ENCODE peak calls at places on chromosomes 5 and 9, in six cellular contexts. One of them, this sample, is unnamed.

GRCh38 chr9:72674961-72675360 is 153.6 kb downstream of the TMC1 start:
- DNase-seq in lower leg skin: no peak
- DNase-seq in IMR-90: no peak
- DNase-seq in pancreas: no peak
- DNase-seq in WERI-Rb-1: no peak
- DNase-seq in CD8-positive, alpha-beta T cell: no peak
- DNase-seq in this sample: no peak

GRCh38 chr9:38008168-38009034 is 60.6 kb downstream of the SHB start:
- DNase-seq in IMR-90: peak
- DNase-seq in CD8-positive, alpha-beta T cell: no peak
- DNase-seq in lower leg skin: no peak
- DNase-seq in WERI-Rb-1: no peak
- DNase-seq in pancreas: no peak
- DNase-seq in this sample: no peak

GRCh38 chr9:93052791-93053540 is 5.5 kb upstream of the SUSD3 start:
- DNase-seq in lower leg skin: no peak
- DNase-seq in pancreas: no peak
- DNase-seq in IMR-90: no peak
- DNase-seq in WERI-Rb-1: peak
- DNase-seq in CD8-positive, alpha-beta T cell: no peak
- DNase-seq in this sample: no peak

GRCh38 chr9:110452227-110452801 is 114.7 kb upstream of the TXNDC8 start:
- DNase-seq in lower leg skin: no peak
- DNase-seq in CD8-positive, alpha-beta T cell: no peak
- DNase-seq in WERI-Rb-1: no peak
- DNase-seq in IMR-90: peak
- DNase-seq in pancreas: no peak
- DNase-seq in this sample: no peak

GRCh38 chr5:143932584-143932983 is 120.6 kb downstream of the HMHB1 start:
- DNase-seq in pancreas: no peak
- DNase-seq in WERI-Rb-1: no peak
- DNase-seq in CD8-positive, alpha-beta T cell: no peak
- DNase-seq in lower leg skin: no peak
- DNase-seq in IMR-90: peak
- DNase-seq in this sample: no peak

GRCh38 chr9:75997196-75997595 is 106.7 kb downstream of the PCSK5 start:
- DNase-seq in pancreas: no peak
- DNase-seq in CD8-positive, alpha-beta T cell: no peak
- DNase-seq in IMR-90: no peak
- DNase-seq in WERI-Rb-1: no peak
- DNase-seq in lower leg skin: no peak
- DNase-seq in this sample: no peak

GRCh38 chr5:71706906-71707305 is 12.2 kb upstream of the CARTPT start:
- DNase-seq in IMR-90: no peak
- DNase-seq in WERI-Rb-1: no peak
- DNase-seq in CD8-positive, alpha-beta T cell: no peak
- DNase-seq in lower leg skin: no peak
- DNase-seq in pancreas: no peak
- DNase-seq in this sample: no peak

GRCh38 chr9:20446248-20446647 is 176.1 kb downstream of the MLLT3 start:
- DNase-seq in IMR-90: no peak
- DNase-seq in CD8-positive, alpha-beta T cell: no peak
- DNase-seq in pancreas: no peak
- DNase-seq in WERI-Rb-1: no peak
- DNase-seq in lower leg skin: no peak
- DNase-seq in this sample: no peak

GRCh38 chr9:28378236-28378635 is 805.0 kb upstream of the C9orf72 start:
- DNase-seq in pancreas: no peak
- DNase-seq in lower leg skin: no peak
- DNase-seq in IMR-90: no peak
- DNase-seq in CD8-positive, alpha-beta T cell: no peak
- DNase-seq in WERI-Rb-1: no peak
- DNase-seq in this sample: no peak

GRCh38 chr5:124297826-124298225 is 448.6 kb downstream of the ZNF608 start:
- DNase-seq in WERI-Rb-1: no peak
- DNase-seq in lower leg skin: no peak
- DNase-seq in IMR-90: no peak
- DNase-seq in CD8-positive, alpha-beta T cell: no peak
- DNase-seq in pancreas: no peak
- DNase-seq in this sample: no peak

GRCh38 chr5:149381986-149382338 is 2.9 kb upstream of the IL17B start:
- DNase-seq in CD8-positive, alpha-beta T cell: peak
- DNase-seq in pancreas: peak
- DNase-seq in lower leg skin: peak
- DNase-seq in IMR-90: peak
- DNase-seq in WERI-Rb-1: peak
- DNase-seq in this sample: peak

GRCh38 chr5:133928690-133929393 is 39.6 kb downstream of the C5orf15 start:
- DNase-seq in lower leg skin: no peak
- DNase-seq in IMR-90: no peak
- DNase-seq in pancreas: no peak
- DNase-seq in CD8-positive, alpha-beta T cell: no peak
- DNase-seq in WERI-Rb-1: no peak
- DNase-seq in this sample: no peak

GRCh38 chr9:124752967-124753366 is 18.1 kb downstream of the NR6A1 start:
- DNase-seq in IMR-90: peak
- DNase-seq in CD8-positive, alpha-beta T cell: no peak
- DNase-seq in lower leg skin: no peak
- DNase-seq in WERI-Rb-1: no peak
- DNase-seq in pancreas: no peak
- DNase-seq in this sample: no peak

DNA sequence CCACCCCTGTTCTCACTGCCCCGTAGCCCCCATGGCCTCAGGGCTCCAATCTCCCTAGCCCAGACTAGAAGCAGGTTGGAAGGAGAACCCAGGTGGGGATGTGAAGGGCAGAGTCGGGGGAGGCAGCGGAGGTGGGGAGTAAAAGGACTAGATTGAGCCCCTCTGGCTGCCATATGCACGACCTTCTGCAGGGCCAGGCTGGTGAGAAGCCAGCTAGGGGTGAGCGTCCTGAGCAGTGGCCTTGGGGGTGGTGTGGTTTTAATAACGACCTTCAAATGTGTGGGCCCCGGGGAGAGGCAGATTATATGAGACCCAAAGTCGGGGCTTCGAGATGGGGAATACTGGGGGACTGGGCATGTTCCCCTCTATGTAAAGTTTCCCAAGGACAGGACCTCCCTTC is 139.5 kb downstream of the C9orf50 start:
- DNase-seq in CD8-positive, alpha-beta T cell: no peak
- DNase-seq in IMR-90: no peak
- DNase-seq in pancreas: no peak
- DNase-seq in lower leg skin: peak
- DNase-seq in WERI-Rb-1: no peak
- DNase-seq in this sample: no peak
- H3K4me3 ChIP-seq in CD8-positive, alpha-beta T cell: no peak
- H3K4me3 ChIP-seq in IMR-90: no peak
- H3K4me3 ChIP-seq in pancreas: no peak
- H3K4me3 ChIP-seq in lower leg skin: no peak
- H3K4me3 ChIP-seq in WERI-Rb-1: peak
- H3K4me3 ChIP-seq in this sample: peak

GRCh38 chr5:55636711-55637110 is 75.4 kb downstream of the SLC38A9 start:
- DNase-seq in CD8-positive, alpha-beta T cell: no peak
- DNase-seq in lower leg skin: no peak
- DNase-seq in IMR-90: peak
- DNase-seq in WERI-Rb-1: no peak
- DNase-seq in pancreas: no peak
- DNase-seq in this sample: no peak

GRCh38 chr5:55634866-55635265 is 77.3 kb downstream of the SLC38A9 start:
- DNase-seq in pancreas: no peak
- DNase-seq in lower leg skin: no peak
- DNase-seq in WERI-Rb-1: no peak
- DNase-seq in IMR-90: no peak
- DNase-seq in CD8-positive, alpha-beta T cell: no peak
- DNase-seq in this sample: no peak

GRCh38 chr5:55634204-55634785 is 77.8 kb downstream of the SLC38A9 start:
- DNase-seq in CD8-positive, alpha-beta T cell: no peak
- DNase-seq in IMR-90: peak
- DNase-seq in WERI-Rb-1: no peak
- DNase-seq in pancreas: no peak
- DNase-seq in lower leg skin: no peak
- DNase-seq in this sample: no peak

GRCh38 chr5:55636177-55636576 is 75.9 kb downstream of the SLC38A9 start:
- DNase-seq in WERI-Rb-1: no peak
- DNase-seq in lower leg skin: no peak
- DNase-seq in IMR-90: no peak
- DNase-seq in pancreas: no peak
- DNase-seq in CD8-positive, alpha-beta T cell: no peak
- DNase-seq in this sample: no peak

GRCh38 chr5:55633574-55634203 is 78.4 kb downstream of the SLC38A9 start:
- DNase-seq in lower leg skin: no peak
- DNase-seq in IMR-90: peak
- DNase-seq in pancreas: peak
- DNase-seq in CD8-positive, alpha-beta T cell: no peak
- DNase-seq in WERI-Rb-1: no peak
- DNase-seq in this sample: no peak
- H3K4me3 ChIP-seq in lower leg skin: no peak
- H3K4me3 ChIP-seq in IMR-90: no peak
- H3K4me3 ChIP-seq in pancreas: no peak
- H3K4me3 ChIP-seq in CD8-positive, alpha-beta T cell: no peak
- H3K4me3 ChIP-seq in WERI-Rb-1: no peak
- H3K4me3 ChIP-seq in this sample: peak

DNA sequence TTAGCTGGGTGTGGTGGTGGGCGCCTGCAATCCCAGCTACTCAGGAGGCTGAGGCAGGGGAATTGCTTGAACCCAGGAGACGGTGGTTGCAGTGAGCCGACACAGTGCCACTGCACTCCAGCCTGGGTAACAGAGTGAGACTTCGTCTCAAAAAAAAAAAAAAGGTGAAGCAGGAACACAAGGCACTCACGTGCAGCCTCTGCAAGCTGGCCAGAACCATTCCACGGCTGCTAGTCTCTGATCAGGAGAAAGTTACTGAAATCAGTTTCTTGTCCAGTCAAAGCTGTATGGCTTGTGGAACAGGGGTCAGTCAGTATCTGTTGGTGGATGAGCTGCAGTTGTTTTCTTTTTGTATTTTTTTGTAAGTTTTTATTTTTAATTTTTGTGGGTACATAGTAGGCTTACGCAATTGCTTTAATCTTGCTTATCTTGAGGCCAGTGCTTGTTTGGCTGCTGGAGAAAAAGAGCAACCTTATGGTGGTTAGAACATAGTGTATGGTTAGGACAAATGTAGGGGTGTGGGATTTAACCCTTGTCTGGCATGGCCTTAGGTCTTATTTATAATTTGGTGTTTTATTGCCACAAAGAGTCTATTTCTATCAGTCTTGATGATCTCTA is 32.8 kb upstream of the GTF2H2C start:
- DNase-seq in pancreas: no peak
- DNase-seq in WERI-Rb-1: no peak
- DNase-seq in lower leg skin: no peak
- DNase-seq in IMR-90: no peak
- DNase-seq in CD8-positive, alpha-beta T cell: no peak
- DNase-seq in this sample: no peak
- H3K4me3 ChIP-seq in pancreas: no peak
- H3K4me3 ChIP-seq in WERI-Rb-1: no peak
- H3K4me3 ChIP-seq in lower leg skin: no peak
- H3K4me3 ChIP-seq in IMR-90: no peak
- H3K4me3 ChIP-seq in CD8-positive, alpha-beta T cell: no peak
- H3K4me3 ChIP-seq in this sample: no peak

DNA sequence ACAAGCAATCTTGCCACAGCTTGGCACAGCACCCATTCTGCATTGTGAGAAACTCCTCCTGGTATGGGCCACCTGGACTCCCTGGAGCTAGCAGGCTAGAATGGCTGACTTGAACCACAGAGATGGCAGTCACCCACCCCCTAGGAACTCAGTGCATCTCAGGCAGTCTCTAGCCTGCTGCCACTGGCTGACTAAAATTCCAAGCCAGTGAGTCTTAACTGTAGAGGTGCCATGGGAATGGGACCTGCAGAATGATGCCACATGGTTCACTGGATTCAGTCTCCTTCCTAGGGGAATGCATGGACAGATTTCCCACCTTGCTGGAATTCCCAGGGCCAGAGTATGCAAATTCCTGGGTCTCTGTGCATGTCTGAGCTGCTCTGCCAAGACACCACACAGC is 382.9 kb downstream of the MAN2A1 start:
- DNase-seq in CD8-positive, alpha-beta T cell: no peak
- DNase-seq in WERI-Rb-1: no peak
- DNase-seq in pancreas: no peak
- DNase-seq in lower leg skin: no peak
- DNase-seq in IMR-90: no peak
- DNase-seq in this sample: no peak
- H3K4me3 ChIP-seq in CD8-positive, alpha-beta T cell: no peak
- H3K4me3 ChIP-seq in WERI-Rb-1: no peak
- H3K4me3 ChIP-seq in pancreas: no peak
- H3K4me3 ChIP-seq in lower leg skin: no peak
- H3K4me3 ChIP-seq in IMR-90: no peak
- H3K4me3 ChIP-seq in this sample: no peak

DNA sequence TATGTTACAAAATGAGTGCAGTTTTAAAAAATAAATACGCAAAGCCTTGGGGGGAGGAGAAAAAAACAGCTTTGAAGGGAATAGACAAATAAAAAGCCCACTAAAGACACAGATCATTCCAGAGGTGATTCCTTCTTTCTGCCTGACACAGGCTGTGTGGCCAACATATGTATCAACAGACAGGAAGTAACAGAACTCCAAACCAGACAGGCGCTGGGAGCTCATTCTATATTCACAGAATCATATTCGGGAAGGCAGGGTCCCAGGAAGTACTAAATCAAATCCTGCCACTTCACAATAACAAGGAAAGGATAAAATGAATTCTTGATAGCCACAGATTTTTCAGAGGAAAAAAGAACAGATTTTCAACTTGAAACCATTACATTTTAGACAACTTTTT is 62.1 kb downstream of the SEMA5A start:
- DNase-seq in WERI-Rb-1: no peak
- DNase-seq in pancreas: no peak
- DNase-seq in lower leg skin: no peak
- DNase-seq in CD8-positive, alpha-beta T cell: no peak
- DNase-seq in IMR-90: peak
- DNase-seq in this sample: no peak
- H3K4me3 ChIP-seq in WERI-Rb-1: no peak
- H3K4me3 ChIP-seq in pancreas: no peak
- H3K4me3 ChIP-seq in lower leg skin: no peak
- H3K4me3 ChIP-seq in CD8-positive, alpha-beta T cell: no peak
- H3K4me3 ChIP-seq in IMR-90: peak
- H3K4me3 ChIP-seq in this sample: no peak

GRCh38 chr5:122839731-122840130 is 5.7 kb upstream of the SNX24 start:
- DNase-seq in pancreas: no peak
- DNase-seq in CD8-positive, alpha-beta T cell: no peak
- DNase-seq in lower leg skin: no peak
- DNase-seq in IMR-90: peak
- DNase-seq in WERI-Rb-1: no peak
- DNase-seq in this sample: no peak
- H3K4me3 ChIP-seq in pancreas: no peak
- H3K4me3 ChIP-seq in CD8-positive, alpha-beta T cell: no peak
- H3K4me3 ChIP-seq in lower leg skin: no peak
- H3K4me3 ChIP-seq in IMR-90: no peak
- H3K4me3 ChIP-seq in WERI-Rb-1: no peak
- H3K4me3 ChIP-seq in this sample: no peak